ENCODE peak calls at places on chromosome 16, in nine cellular contexts. J is right lobe of liver; R is right cardiac atrium; W is Right ventricle myocardium superior; C is activated CD4-positive, alpha-beta T cell treated with anti-CD3 and anti-CD28 coated beads for 36 hours; T is HCT116; L is foreskin keratinocyte; P is activated CD8-positive, alpha-beta T cell treated with anti-CD3 and anti-CD28 coated beads, Interleukin-2, amount 10 ng/mL, durations not matched to agents 7 days and 5 days; E is naive thymus-derived CD4-positive, alpha-beta T cell. X is an unnamed sample.

GRCh38 chr16:75096730-75097129 is 19.9 kb downstream of the LDHD start:
- ATAC-seq in R (no peak), E (no peak), J (no peak), W (no peak), T (peak), L (peak), C (no peak), P (no peak), X (peak)

GRCh38 chr16:4695473-4696171 is 2.3 kb downstream of the NUDT16L1 start:
- ATAC-seq in P (no peak), E (no peak), J (no peak), W (no peak), L (no peak), R (no peak), T (no peak), C (no peak), X (no peak)

GRCh38 chr16:89278441-89279240 is 61.1 kb downstream of the ZNF778 start:
- ATAC-seq in R (no peak), C (no peak), L (no peak), T (no peak), P (no peak), J (no peak), W (no peak), E (peak), X (no peak)

GRCh38 chr16:72242757-72243156 is 70.8 kb upstream of the PMFBP1 start:
- ATAC-seq in W (no peak), E (no peak), J (no peak), T (no peak), R (no peak), L (no peak), P (no peak), C (no peak), X (no peak)

GRCh38 chr16:14015948-14016347 is 55.2 kb upstream of the MRTFB start:
- ATAC-seq in W (peak), T (no peak), E (peak), J (peak), P (no peak), L (peak), R (peak), C (no peak), X (no peak)

GRCh38 chr16:11093578-11094074 is 149.3 kb downstream of the CLEC16A start:
- ATAC-seq in E (peak), W (no peak), J (no peak), R (peak), L (peak), C (peak), T (peak), P (no peak), X (no peak)

GRCh38 chr16:58020628-58021521 is 4.7 kb upstream of the MMP15 start:
- ATAC-seq in W (peak), P (peak), L (no peak), R (no peak), J (no peak), E (peak), T (peak), C (peak), X (peak)

GRCh38 chr16:89380681-89381080 is 109.7 kb downstream of the ANKRD11 start:
- ATAC-seq in L (no peak), T (no peak), E (no peak), J (no peak), R (no peak), C (no peak), W (no peak), P (no peak), X (no peak)

GRCh38 chr16:1610841-1611653 is 825 bp downstream of the IFT140 start:
- ATAC-seq in W (peak), L (peak), J (peak), P (no peak), T (peak), R (peak), E (no peak), C (no peak), X (no peak)

GRCh38 chr16:2034695-2035430 is 8.2 kb downstream of the NHERF2 start:
- ATAC-seq in E (no peak), R (no peak), L (no peak), J (no peak), T (no peak), W (no peak), P (no peak), C (no peak), X (no peak)

GRCh38 chr16:555528-556478 is 4.4 kb upstream of the PRR35 start:
- ATAC-seq in R (no peak), E (no peak), T (no peak), C (no peak), L (no peak), P (no peak), J (no peak), W (no peak), X (no peak)

GRCh38 chr16:88638323-88639230 is at the start of gene IL17C:
- ATAC-seq in E (no peak), P (no peak), W (no peak), T (no peak), L (peak), R (no peak), J (no peak), C (no peak), X (no peak)

GRCh38 chr16:89828870-89829629 is 775 bp downstream of the SPIRE2 start:
- ATAC-seq in T (peak), R (no peak), W (no peak), C (no peak), L (peak), P (no peak), E (no peak), J (peak), X (no peak)

GRCh38 chr16:5490499-5490898 is 392.9 kb upstream of the EEF2KMT start:
- ATAC-seq in W (no peak), L (no peak), R (no peak), P (no peak), C (no peak), E (no peak), T (peak), J (no peak), X (no peak)

GRCh38 chr16:65961491-65962143 is 404.9 kb upstream of the CDH5 start:
- ATAC-seq in W (no peak), C (no peak), E (no peak), P (no peak), T (no peak), J (no peak), L (no peak), R (no peak), X (no peak)

GRCh38 chr16:31274831-31275816 is 15.3 kb downstream of the ITGAM start:
- ATAC-seq in T (no peak), J (no peak), E (no peak), C (no peak), W (no peak), L (peak), P (no peak), R (no peak), X (no peak)

GRCh38 chr16:23155445-23156049 is 6.3 kb upstream of the USP31 start:
- ATAC-seq in L (no peak), R (no peak), T (peak), W (peak), J (peak), C (peak), E (no peak), P (no peak), X (peak)

GRCh38 chr16:84303023-84303422 is 8.3 kb downstream of the WFDC1 start:
- ATAC-seq in J (no peak), L (no peak), E (no peak), T (no peak), P (no peak), C (no peak), R (peak), W (no peak), X (no peak)

GRCh38 chr16:10240854-10241613 is 58.8 kb upstream of the GRIN2A start:
- ATAC-seq in C (no peak), P (no peak), T (no peak), W (no peak), R (no peak), J (no peak), L (peak), E (no peak), X (no peak)

GRCh38 chr16:27995378-27995777 is 68.1 kb downstream of the GSG1L start:
- ATAC-seq in L (no peak), J (no peak), R (no peak), E (no peak), W (no peak), T (no peak), P (peak), C (no peak), X (no peak)

GRCh38 chr16:82524939-82525338 is 101.8 kb upstream of the CDH13 start:
- ATAC-seq in T (no peak), J (peak), W (no peak), L (no peak), R (no peak), P (no peak), C (no peak), E (no peak), X (no peak)

GRCh38 chr16:67246081-67246944 is 968 bp downstream of the FHOD1 start:
- ATAC-seq in P (peak), T (peak), J (peak), R (peak), E (no peak), L (peak), W (peak), C (no peak), X (peak)

GRCh38 chr16:49837673-49838360 is 18.1 kb downstream of the ZNF423 start:
- ATAC-seq in T (no peak), W (peak), C (no peak), L (no peak), E (no peak), J (peak), R (peak), P (no peak), X (no peak)

GRCh38 chr16:2039286-2040030 is 8.2 kb downstream of the NTHL1 start:
- ATAC-seq in R (peak), E (no peak), L (no peak), W (peak), T (no peak), C (no peak), J (peak), P (no peak), X (no peak)

GRCh38 chr16:997440-998051 is 16.0 kb downstream of the SOX8 start:
- ATAC-seq in P (peak), L (peak), J (peak), W (peak), R (peak), T (peak), C (peak), E (peak), X (peak)

GRCh38 chr16:52546291-52546941 is 527 bp downstream of the TOX3 start:
- ATAC-seq in E (no peak), R (no peak), W (no peak), P (no peak), T (no peak), L (peak), J (peak), C (no peak), X (no peak)

GRCh38 chr16:29745126-29745852 is 501 bp downstream of the C16orf54 start:
- ATAC-seq in E (peak), C (peak), J (peak), T (no peak), L (no peak), R (peak), P (peak), W (peak), X (peak)

GRCh38 chr16:52497067-52497816 is 49.7 kb downstream of the TOX3 start:
- ATAC-seq in J (peak), P (no peak), W (no peak), E (no peak), C (no peak), T (no peak), L (peak), R (no peak), X (no peak)

GRCh38 chr16:75282811-75283281 is 31.4 kb upstream of the BCAR1 start:
- ATAC-seq in R (no peak), L (peak), P (no peak), C (no peak), T (no peak), W (no peak), J (no peak), E (no peak), X (no peak)

GRCh38 chr16:66705790-66706505 is 9.4 kb upstream of the CMTM4 start:
- ATAC-seq in J (peak), R (peak), C (no peak), E (no peak), L (no peak), T (no peak), P (no peak), W (peak), X (no peak)

GRCh38 chr16:65176603-65177002 is 54.7 kb upstream of the CDH11 start:
- ATAC-seq in T (no peak), J (no peak), R (peak), L (no peak), W (peak), C (no peak), P (no peak), E (no peak), X (no peak)

GRCh38 chr16:10036951-10037350 is 145.3 kb downstream of the GRIN2A start:
- ATAC-seq in E (no peak), R (no peak), T (no peak), C (no peak), J (no peak), W (no peak), P (no peak), L (no peak), X (no peak)

GRCh38 chr16:80230328-80231117 is 310.3 kb upstream of the DYNLRB2 start:
- ATAC-seq in E (no peak), W (no peak), R (no peak), L (no peak), T (no peak), C (no peak), P (no peak), J (no peak), X (no peak)

GRCh38 chr16:31441956-31442355 is 633 bp downstream of the ZNF843 start:
- ATAC-seq in P (no peak), L (no peak), R (peak), T (no peak), C (no peak), W (peak), J (no peak), E (no peak), X (no peak)

GRCh38 chr16:2244301-2244700 is 7.1 kb downstream of the ECI1 start:
- ATAC-seq in W (no peak), C (no peak), E (no peak), L (no peak), J (no peak), T (peak), P (no peak), R (peak), X (no peak)

GRCh38 chr16:54177857-54178490 is 108.6 kb downstream of the IRX3 start:
- ATAC-seq in E (no peak), P (no peak), C (no peak), J (no peak), R (no peak), L (no peak), W (no peak), T (no peak), X (no peak)